ENCODE peak calls at places on chromosomes 11 and 22, in four cellular contexts. J, R, H and G are unnamed samples.

GRCh38 chr11:3204141-3205015 is 14.2 kb downstream of the MRGPRG start:
- DNase-seq in J (no peak), R (no peak), H (no peak), G (no peak)

GRCh38 chr11:121762820-121763219 is 310.1 kb upstream of the SORL1-AS1 start:
- DNase-seq in R (no peak), H (peak; percentile 98), J (no peak), G (no peak)

GRCh38 chr11:108316061-108316460 is 93.2 kb downstream of the ATM start:
- DNase-seq in J (no peak), R (no peak), H (no peak), G (no peak)

GRCh38 chr11:6505577-6506240 is 8.6 kb downstream of the DNHD1 start:
- DNase-seq in R (no peak), J (peak; percentile 53), H (peak; percentile 69), G (no peak)

GRCh38 chr22:30205281-30206115 is 41.1 kb downstream of the LIF start:
- DNase-seq in J (peak; percentile 97), H (no peak), R (no peak), G (no peak)

GRCh38 chr11:103525069-103525468 is 415.8 kb downstream of the DYNC2H1 start:
- DNase-seq in H (no peak), R (no peak), J (peak; percentile 12), G (no peak)

GRCh38 chr11:93248602-93249001 is 50.8 kb upstream of the SLC36A4 start:
- DNase-seq in R (no peak), J (peak; percentile 11), H (peak; percentile 13), G (no peak)

GRCh38 chr11:1923201-1923956 is 3.9 kb downstream of the TNNT3 start:
- DNase-seq in J (no peak), H (no peak), R (no peak), G (no peak)

GRCh38 chr11:116993599-116993998 is 104.6 kb downstream of the SIK3 start:
- DNase-seq in H (no peak), J (no peak), R (no peak), G (no peak)

GRCh38 chr22:40898850-40899357 is 37.0 kb upstream of the DNAJB7 start:
- DNase-seq in H (peak; percentile 52), J (peak; percentile 52), R (no peak), G (no peak)

GRCh38 chr22:28025866-28026575 is 107.0 kb upstream of the PITPNB start:
- DNase-seq in J (no peak), H (no peak), R (no peak), G (no peak)

GRCh38 chr11:104997288-104997687 is 25.7 kb downstream of the CASP5 start:
- DNase-seq in H (no peak), R (no peak), J (peak; percentile 7), G (no peak)

GRCh38 chr11:11440149-11440548 is 87.1 kb upstream of the CSNK2A3 start:
- DNase-seq in H (no peak), J (no peak), R (no peak), G (no peak)

GRCh38 chr22:41917375-41917905 is 2.6 kb upstream of the SHISA8 start:
- DNase-seq in H (no peak), R (no peak), J (no peak), G (no peak)

GRCh38 chr11:113874920-113875413 is 405 bp downstream of the USP28 start:
- DNase-seq in R (no peak), J (no peak), H (peak; percentile 42), G (no peak)

GRCh38 chr11:119377112-119377901 is 4.2 kb downstream of the USP2 start:
- DNase-seq in H (peak; percentile 52), J (no peak), R (no peak), G (no peak)

GRCh38 chr22:21032843-21033688 is 705 bp upstream of the SLC7A4 start:
- DNase-seq in R (no peak), J (no peak), H (no peak), G (no peak)